ENCODE peak calls at places on chromosomes 11 and 22, in six cellular contexts. Y is K562, P is HCT116, W is transverse colon, J is sigmoid colon, N is esophagus muscularis mucosa. O is an unnamed sample.

GRCh38 chr22:50131894-50132293 is 38.6 kb upstream of the PANX2 start:
- DNase-seq in Y (no peak), P (no peak), W (no peak), J (no peak), N (no peak), O (no peak)

GRCh38 chr22:30405731-30406130 is 8.9 kb downstream of the SEC14L2 start:
- DNase-seq in Y (no peak), P (no peak), W (no peak), J (no peak), N (no peak), O (no peak)

GRCh38 chr11:117881217-117881616 is 4.8 kb upstream of the FXYD6 start:
- DNase-seq in Y (no peak), P (no peak), W (no peak), J (peak), N (no peak), O (no peak)

GRCh38 chr11:77137421-77137820 is 9.4 kb downstream of the MYO7A start:
- DNase-seq in Y (no peak), P (no peak), W (no peak), J (no peak), N (no peak), O (no peak)

GRCh38 chr11:112377946-112378345 is 117.3 kb upstream of the PLET1 start:
- DNase-seq in Y (no peak), P (no peak), W (no peak), J (no peak), N (no peak), O (no peak)

GRCh38 chr11:6012055-6012668 is 5.4 kb upstream of the OR56A4 start:
- DNase-seq in Y (no peak), P (no peak), W (no peak), J (no peak), N (no peak), O (no peak)

GRCh38 chr22:37753746-37754145 is 54.0 kb upstream of the GCAT start:
- DNase-seq in Y (no peak), P (no peak), W (no peak), J (no peak), N (no peak), O (no peak)

GRCh38 chr11:63489879-63490278 is 1.1 kb downstream of the PLAAT5 start:
- DNase-seq in Y (no peak), P (no peak), W (no peak), J (no peak), N (no peak), O (no peak)

GRCh38 chr22:19959043-19959586 is 17.5 kb upstream of the TXNRD2 start:
- DNase-seq in Y (peak), P (peak), W (peak), J (peak), N (no peak), O (peak)
- TF ChIP-seq POLR2AphosphoS5 in Y (no peak), P (no peak), W (no peak), J (no peak), N (peak), O (no peak)

GRCh38 chr22:27663031-27663367 is 138.6 kb downstream of the MN1 start:
- DNase-seq in Y (no peak), P (no peak), W (no peak), J (no peak), N (no peak), O (no peak)
- TF ChIP-seq CTCF in Y (no peak), P (no peak), W (no peak), J (no peak), N (no peak), O (no peak)

GRCh38 chr11:2686360-2687222 is 13.2 kb downstream of the KCNQ1OT1 start:
- DNase-seq in Y (no peak), P (no peak), W (no peak), J (peak), N (no peak), O (no peak)
- TF ChIP-seq POLR2AphosphoS5 in Y (no peak), P (no peak), W (no peak), J (no peak), N (no peak), O (no peak)

DNA sequence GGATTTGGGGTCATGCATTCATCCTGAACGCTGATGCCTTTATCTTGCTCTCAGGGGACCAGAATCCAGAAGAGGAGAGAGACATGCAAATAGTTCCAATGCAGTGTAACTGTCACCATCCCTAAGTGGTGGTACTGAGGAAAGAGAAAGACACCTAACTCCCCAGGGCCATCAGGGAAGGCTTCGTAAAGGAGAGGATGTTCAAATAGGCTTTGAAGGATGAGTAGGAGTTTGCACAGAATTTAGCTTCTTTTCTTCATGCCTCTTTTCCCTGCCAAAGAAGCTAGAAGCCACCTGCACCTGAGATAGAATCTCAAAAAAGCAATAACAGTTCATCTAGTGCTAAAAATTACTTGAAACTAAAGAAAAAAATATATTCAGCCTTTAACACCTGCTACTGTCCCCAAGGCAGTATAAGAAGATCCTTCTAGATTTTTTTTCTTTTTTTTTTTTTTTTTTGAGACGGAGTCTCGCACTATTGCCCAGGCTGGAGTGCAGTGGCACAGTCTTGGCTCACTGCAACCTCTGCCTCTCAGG is 16.7 kb upstream of the XBP1 start:
- DNase-seq in Y (no peak), P (no peak), W (no peak), J (no peak), N (no peak), O (no peak)
- TF ChIP-seq CTCF in Y (no peak), P (no peak), W (no peak), J (no peak), N (no peak), O (no peak)

DNA sequence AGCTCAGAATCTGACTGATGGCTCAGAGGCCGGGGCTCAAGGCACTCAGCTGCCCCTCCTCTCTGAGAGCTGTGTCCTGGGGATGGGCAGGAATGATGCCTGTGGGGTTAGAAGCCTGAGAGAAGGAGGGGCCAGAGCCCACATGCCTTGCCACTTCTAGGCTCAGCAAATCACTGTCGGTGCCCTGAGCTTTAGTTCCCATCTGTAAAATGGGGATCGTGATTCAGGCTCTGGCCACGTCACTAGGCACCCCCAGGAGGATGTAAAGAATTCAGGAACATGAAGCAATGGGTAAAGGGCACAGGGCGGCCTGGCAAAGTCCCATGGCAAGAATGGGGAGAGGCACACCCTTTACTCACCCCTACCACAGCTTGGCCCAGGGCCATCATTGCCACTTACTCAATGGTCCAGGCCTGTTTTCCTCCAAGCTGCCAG is 3.5 kb upstream of the CDC42EP2 start:
- DNase-seq in Y (no peak), P (no peak), W (no peak), J (no peak), N (no peak), O (peak)
- TF ChIP-seq POLR2AphosphoS5 in Y (no peak), P (no peak), W (no peak), J (no peak), N (no peak), O (peak)

GRCh38 chr11:31233425-31233824 is 136.1 kb downstream of the DCDC1 start:
- DNase-seq in Y (no peak), P (peak), W (no peak), J (no peak), N (no peak), O (no peak)
- TF ChIP-seq CTCF in Y (no peak), P (peak), W (peak), J (no peak), N (no peak), O (no peak)

GRCh38 chr11:18265949-18266348 is at the start of gene SAA1:
- DNase-seq in Y (no peak), P (no peak), W (no peak), J (no peak), N (no peak), O (no peak)
- TF ChIP-seq POLR2AphosphoS5 in Y (no peak), P (no peak), W (no peak), J (no peak), N (no peak), O (peak)

GRCh38 chr11:86678823-86679222 is 6.4 kb upstream of the ME3 start:
- DNase-seq in Y (no peak), P (no peak), W (no peak), J (no peak), N (no peak), O (no peak)
- TF ChIP-seq CTCF in Y (no peak), P (no peak), W (no peak), J (no peak), N (no peak), O (no peak)

DNA sequence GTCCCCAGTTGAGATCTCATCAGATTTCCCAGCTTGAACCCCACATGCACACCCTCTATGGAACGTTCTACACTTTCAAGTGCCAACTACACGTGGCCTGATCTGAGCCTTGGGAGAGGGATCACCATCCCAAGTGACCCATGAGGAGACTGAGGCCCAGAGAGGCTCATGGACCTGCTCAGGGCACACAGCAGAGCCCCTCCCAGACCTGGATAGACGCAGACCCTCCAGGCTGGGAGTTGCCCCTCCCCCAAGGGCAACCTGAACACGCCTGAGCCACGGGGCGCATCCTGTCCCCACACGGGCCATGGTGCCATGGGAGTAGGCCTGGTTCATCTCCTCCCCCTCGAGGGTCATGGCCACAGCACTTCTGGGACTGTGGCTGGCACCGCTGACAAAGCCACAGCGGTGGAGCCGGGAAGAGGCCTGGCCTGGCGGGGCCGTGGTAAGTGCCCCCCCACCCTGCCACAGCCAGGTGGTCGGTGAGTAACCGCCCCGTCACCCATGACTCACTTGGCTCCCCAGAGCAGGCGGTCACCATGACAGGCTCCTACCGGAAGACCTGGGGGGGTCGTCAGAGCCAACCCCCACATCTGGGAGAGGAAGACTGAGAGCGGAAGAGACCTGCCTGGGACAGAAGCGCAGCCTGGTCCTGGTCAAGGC is 8.1 kb downstream of the WNT7B start:
- DNase-seq in Y (no peak), P (peak), W (no peak), J (no peak), N (no peak), O (no peak)
- TF ChIP-seq POLR2AphosphoS5 in Y (no peak), P (peak), W (no peak), J (no peak), N (no peak), O (no peak)

GRCh38 chr11:9120659-9121350 is 29.4 kb upstream of the SCUBE2 start:
- DNase-seq in Y (peak), P (peak), W (no peak), J (no peak), N (peak), O (no peak)
- TF ChIP-seq CTCF in Y (peak), P (peak), W (no peak), J (no peak), N (no peak), O (no peak)